ENCODE peak calls at places on chromosomes 7 and 10, in seven cellular contexts. J is pancreas, B is mesenchymal stem cell, L is fibroblast of lung, V is Panc1, X is vagina, K is IMR-90. S is an unnamed sample. For H3K4me1 and H3K36me3, the result is how much of the 10 kb centered on the place peaks cover.

GRCh38 chr10:70960783-70961570 is 72.6 kb upstream of the PCBD1 start:
- DNase-seq in J (no peak), B (no peak), L (no peak), V (no peak), X (no peak), K (no peak), S (no peak)

GRCh38 chr7:120370954-120371353 is 98.0 kb downstream of the KCND2 start:
- DNase-seq in J (no peak), B (no peak), L (no peak), V (no peak), X (no peak), K (no peak), S (peak)

GRCh38 chr7:24939406-24939805 is 40.6 kb downstream of the OSBPL3 start:
- DNase-seq in J (no peak), B (no peak), L (no peak), V (no peak), X (no peak), K (no peak), S (no peak)

GRCh38 chr7:152383341-152384234 is 52.2 kb downstream of the KMT2C start:
- DNase-seq in J (no peak), B (peak), L (peak), V (no peak), X (no peak), K (peak), S (no peak)

GRCh38 chr7:56110611-56111010 is 4.3 kb upstream of the CHCHD2 start:
- DNase-seq in J (no peak), B (no peak), L (no peak), V (no peak), X (no peak), K (no peak), S (no peak)

GRCh38 chr10:73874267-73875138 is at the start of gene CAMK2G:
- DNase-seq in J (peak), B (peak), L (peak), V (no peak), X (no peak), K (peak), S (peak)

GRCh38 chr10:119287613-119287991 is 80.2 kb downstream of the GRK5 start:
- DNase-seq in J (no peak), B (no peak), L (no peak), V (no peak), X (no peak), K (no peak), S (no peak)

GRCh38 chr7:152341039-152341913 is 94.5 kb downstream of the KMT2C start:
- DNase-seq in J (peak), B (peak), L (peak), V (peak), X (no peak), K (peak), S (peak)

GRCh38 chr10:69425513-69426298 is 9.0 kb upstream of the TACR2 start:
- DNase-seq in J (no peak), B (no peak), L (no peak), V (no peak), X (no peak), K (no peak), S (no peak)

GRCh38 chr10:35876248-35876647 is 234.2 kb upstream of the FZD8 start:
- DNase-seq in J (no peak), B (peak), L (peak), V (no peak), X (no peak), K (peak), S (no peak)

GRCh38 chr7:7799138-7799537 is 80.7 kb upstream of the RPA3 start:
- DNase-seq in J (no peak), B (peak), L (peak), V (peak), X (no peak), K (peak), S (no peak)

GRCh38 chr10:46226900-46227558 is 59.8 kb upstream of the ANTXRL start:
- DNase-seq in J (no peak), B (no peak), L (no peak), V (no peak), X (peak), K (no peak), S (peak)

GRCh38 chr10:11881477-11882417 is 58.6 kb downstream of the PROSER2 start:
- DNase-seq in J (no peak), B (no peak), L (peak), V (peak), X (no peak), K (peak), S (no peak)

GRCh38 chr7:81159402-81159801 is 240.6 kb upstream of the SEMA3C start:
- DNase-seq in J (no peak), B (peak), L (peak), V (no peak), X (no peak), K (peak), S (no peak)

GRCh38 chr7:157176771-157177170 is 38.0 kb downstream of the UBE3C start:
- DNase-seq in J (no peak), B (no peak), L (peak), V (no peak), X (no peak), K (no peak), S (no peak)

GRCh38 chr10:131644864-131645658 is 255.7 kb upstream of the PPP2R2D start:
- DNase-seq in J (no peak), B (no peak), L (no peak), V (no peak), X (peak), K (no peak), S (no peak)

GRCh38 chr10:43209651-43210141 is 57.2 kb downstream of the RASGEF1A start:
- DNase-seq in J (peak), B (no peak), L (no peak), V (no peak), X (no peak), K (no peak), S (no peak)

GRCh38 chr10:97185326-97186058 is at the start of gene SLIT1:
- DNase-seq in J (no peak), B (no peak), L (no peak), V (no peak), X (no peak), K (no peak), S (no peak)

GRCh38 chr7:5396542-5396941 is 27.1 kb downstream of the TNRC18 start:
- DNase-seq in J (no peak), B (peak), L (no peak), V (no peak), X (no peak), K (no peak), S (no peak)

GRCh38 chr10:44334621-44335184 is 50.2 kb downstream of the CXCL12 start:
- DNase-seq in J (no peak), B (peak), L (peak), V (no peak), X (no peak), K (peak), S (no peak)

GRCh38 chr7:22725585-22725984 is 1.4 kb upstream of the IL6 start:
- DNase-seq in J (no peak), B (peak), L (peak), V (no peak), X (no peak), K (peak), S (no peak)

GRCh38 chr10:74167443-74167842 is 16.4 kb downstream of the ADK start:
- DNase-seq in J (no peak), B (no peak), L (no peak), V (no peak), X (no peak), K (no peak), S (no peak)

GRCh38 chr7:87874066-87874465 is 2.1 kb downstream of the SLC25A40 start:
- DNase-seq in J (no peak), B (no peak), L (no peak), V (no peak), X (no peak), K (no peak), S (no peak)

GRCh38 chr7:158944195-158944594 is 87.8 kb downstream of the DYNC2I1 start:
- DNase-seq in J (no peak), B (no peak), L (no peak), V (no peak), X (no peak), K (no peak), S (no peak)

GRCh38 chr10:100346351-100346764 is 675 bp upstream of the SCD start:
- DNase-seq in J (peak), B (peak), L (peak), V (no peak), X (no peak), K (peak), S (peak)

GRCh38 chr7:2138146-2138765 is 94.5 kb downstream of the MAD1L1 start:
- DNase-seq in J (no peak), B (no peak), L (no peak), V (no peak), X (no peak), K (no peak), S (no peak)

GRCh38 chr10:8104005-8104404 is 49.5 kb downstream of the GATA3 start:
- DNase-seq in J (no peak), B (no peak), L (no peak), V (no peak), X (no peak), K (no peak), S (no peak)

GRCh38 chr10:44418637-44419036 is 33.7 kb upstream of the CXCL12 start:
- DNase-seq in J (no peak), B (no peak), L (no peak), V (no peak), X (no peak), K (no peak), S (no peak)

GRCh38 chr10:91163709-91164474 is 56.6 kb upstream of the PCGF5 start:
- DNase-seq in J (peak), B (peak), L (peak), V (no peak), X (no peak), K (peak), S (peak)

GRCh38 chr10:92972066-92972870 is 88.3 kb upstream of the CYP26C1 start:
- DNase-seq in J (no peak), B (peak), L (peak), V (peak), X (no peak), K (peak), S (no peak)

GRCh38 chr10:121580276-121581116 is 17.7 kb downstream of the FGFR2 start:
- DNase-seq in J (no peak), B (peak), L (no peak), V (no peak), X (no peak), K (no peak), S (no peak)

GRCh38 chr10:91976324-91977051 is 52.9 kb downstream of the BTAF1 start:
- DNase-seq in J (no peak), B (no peak), L (no peak), V (no peak), X (no peak), K (no peak), S (no peak)

GRCh38 chr10:49107890-49108274 is 7.4 kb downstream of the VSTM4 start:
- DNase-seq in J (no peak), B (no peak), L (no peak), V (no peak), X (no peak), K (no peak), S (no peak)

GRCh38 chr7:30136743-30137485 is 2.1 kb downstream of the MTURN start:
- DNase-seq in J (no peak), B (no peak), L (no peak), V (no peak), X (no peak), K (no peak), S (no peak)

GRCh38 chr7:106217089-106217542 is 67.7 kb downstream of the NAMPT start:
- DNase-seq in J (peak), B (peak), L (peak), V (peak), X (no peak), K (peak), S (peak)

GRCh38 chr7:137986252-137987010 is 15.5 kb downstream of the CREB3L2 start:
- DNase-seq in J (no peak), B (peak), L (peak), V (no peak), X (no peak), K (peak), S (peak)

GRCh38 chr7:44145419-44145968 is 4.4 kb upstream of the MYL7 start:
- DNase-seq in J (no peak), B (no peak), L (peak), V (no peak), X (no peak), K (no peak), S (no peak)

GRCh38 chr10:131803863-131804425 is 96.9 kb upstream of the PPP2R2D start:
- DNase-seq in J (no peak), B (no peak), L (no peak), V (no peak), X (peak), K (no peak), S (no peak)

GRCh38 chr7:30921951-30922401 is 10.3 kb downstream of the AQP1 start:
- DNase-seq in J (peak), B (no peak), L (no peak), V (no peak), X (no peak), K (no peak), S (no peak)

DNA sequence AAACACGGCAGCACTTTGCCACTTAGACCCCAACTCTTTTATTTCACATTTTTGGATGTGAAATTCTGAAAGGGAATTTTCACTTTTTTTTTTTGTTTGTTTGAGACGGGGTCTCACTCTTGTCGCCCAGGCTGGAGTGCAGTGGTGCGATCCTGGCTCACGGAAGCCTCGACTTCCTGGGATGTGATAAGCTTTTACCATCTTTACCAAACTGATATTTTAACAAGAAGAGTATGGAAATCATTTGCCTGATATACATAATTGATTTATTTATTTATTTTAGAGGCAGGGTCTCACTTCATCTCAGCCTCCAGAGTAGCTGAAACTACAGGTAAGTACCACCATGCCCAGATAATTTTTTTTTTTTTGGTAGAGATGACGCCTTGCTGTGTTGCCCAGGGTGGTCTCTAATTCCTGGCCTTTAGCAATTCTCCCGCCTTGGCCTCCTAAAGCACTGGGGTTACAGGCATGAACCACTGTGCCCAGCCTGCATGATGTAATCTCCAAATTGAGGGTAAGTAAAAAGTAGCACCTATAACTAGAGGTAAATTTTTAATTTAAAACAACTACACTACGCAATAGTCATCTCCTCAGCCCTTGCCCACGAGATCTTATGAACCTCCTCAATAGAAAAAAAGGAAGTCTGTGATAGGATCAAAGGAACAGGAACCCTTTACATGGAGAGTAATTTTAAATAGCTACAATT is 180.7 kb upstream of the KLF14 start:
- DNase-seq in J (no peak), B (no peak), L (no peak), V (no peak), X (no peak), K (no peak), S (no peak)
- H3K27ac ChIP-seq in J (peak), B (peak), L (peak), V (peak), X (peak), K (peak), S (peak)

DNA sequence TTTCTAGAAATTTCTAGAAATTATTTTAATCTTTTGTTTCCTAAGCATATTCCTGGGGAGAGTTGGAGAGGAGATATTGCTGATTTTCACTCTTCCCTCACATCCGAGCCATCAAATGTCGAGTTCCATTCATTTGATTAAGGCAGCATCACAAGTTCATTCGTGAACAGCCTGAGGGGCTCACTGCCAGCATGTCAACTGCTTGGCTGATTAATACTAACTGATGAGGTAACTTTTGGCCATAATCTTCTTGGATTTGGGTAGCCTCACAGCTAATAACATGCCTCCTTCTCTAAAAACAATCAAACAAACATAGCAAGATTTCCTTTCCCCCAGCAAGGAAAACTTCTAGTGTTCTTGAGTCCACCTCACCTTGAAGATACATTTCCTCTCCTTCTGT is 87.1 kb upstream of the AFAP1L2 start:
- DNase-seq in J (no peak), B (no peak), L (peak), V (no peak), X (no peak), K (no peak), S (no peak)
- H3K4me1 ChIP-seq in J (under half), B (under half), L (under half), V (under half), X (under half), K (under half), S (under half)

GRCh38 chr10:89755374-89755773 is 54.0 kb downstream of the KIF20B start:
- DNase-seq in J (no peak), B (no peak), L (no peak), V (no peak), X (no peak), K (no peak), S (no peak)
- H3K36me3 ChIP-seq in J (under half), B (under half), L (under half), V (half or more), X (under half), K (under half), S (under half)

GRCh38 chr7:117062300-117062699 is 109.0 kb downstream of the ST7 start:
- DNase-seq in J (no peak), B (no peak), L (peak), V (no peak), X (no peak), K (peak), S (no peak)

GRCh38 chr7:117066668-117067067 is 113.4 kb downstream of the ST7 start:
- DNase-seq in J (no peak), B (no peak), L (no peak), V (no peak), X (no peak), K (no peak), S (no peak)

GRCh38 chr7:117065585-117066150 is 112.4 kb downstream of the ST7 start:
- DNase-seq in J (no peak), B (no peak), L (no peak), V (no peak), X (no peak), K (no peak), S (no peak)

GRCh38 chr7:117067322-117067721 is 114.0 kb downstream of the ST7 start:
- DNase-seq in J (no peak), B (no peak), L (no peak), V (no peak), X (no peak), K (no peak), S (no peak)

GRCh38 chr7:117064688-117065087 is 111.4 kb downstream of the ST7 start:
- DNase-seq in J (no peak), B (no peak), L (no peak), V (no peak), X (no peak), K (no peak), S (no peak)
- H3K27ac ChIP-seq in J (no peak), B (no peak), L (no peak), V (no peak), X (no peak), K (no peak), S (no peak)

S was measured in testis.